ENCODE peak calls at places on chromosomes 13 and 19, in ten cellular contexts. O is tibial artery; H is epithelial cell of esophagus; I is NCI-H2171 treated with DMSO at 0.1 percent for 48 hours; E is A549; B is heart right ventricle; N is NCI-H1105; U is CD8-positive, alpha-beta memory T cell; J is cardiac fibroblast; M is left lung. G is an unnamed sample.

GRCh38 chr19:1295169-1296012 is 9.7 kb downstream of the EFNA2 start:
- DNase-seq in B (no peak), O (no peak), U (peak; percentile 30), J (no peak), E (no peak), I (no peak), N (no peak), M (no peak), H (no peak), G (no peak)

GRCh38 chr19:10237702-10238101 is 6.6 kb upstream of the S1PR2 start:
- DNase-seq in I (no peak), J (no peak), O (no peak), N (no peak), U (no peak), H (peak; percentile 79), E (no peak), B (no peak), M (no peak), G (no peak)

GRCh38 chr19:32570081-32570785 is 10.8 kb upstream of the PDCD5 start:
- DNase-seq in E (peak; percentile 70), N (peak; percentile 40), B (peak; percentile 34), M (no peak), I (peak; percentile 74), H (peak; percentile 63), U (peak; percentile 33), O (peak; percentile 35), J (peak; percentile 72), G (no peak)

GRCh38 chr19:55620410-55620809 is 4.0 kb downstream of the ZNF784 start:
- DNase-seq in N (no peak), J (no peak), E (no peak), B (no peak), M (no peak), H (no peak), O (no peak), U (no peak), I (no peak), G (no peak)

GRCh38 chr19:29401712-29402421 is 123.9 kb upstream of the VSTM2B start:
- DNase-seq in I (no peak), U (no peak), J (no peak), O (no peak), H (no peak), B (no peak), M (no peak), N (no peak), E (no peak), G (no peak)

GRCh38 chr13:33052446-33052845 is 36.2 kb downstream of the KL start:
- DNase-seq in O (no peak), U (no peak), B (no peak), E (no peak), H (no peak), M (no peak), I (no peak), N (no peak), J (no peak), G (no peak)

GRCh38 chr19:33214621-33215020 is 11.0 kb downstream of the SLC7A10 start:
- DNase-seq in J (peak; percentile 36), O (no peak), B (no peak), U (no peak), E (peak; percentile 66), H (peak; percentile 19), I (no peak), N (no peak), M (no peak), G (no peak)

GRCh38 chr19:50204811-50205675 is 1.6 kb downstream of the MYH14 start:
- DNase-seq in O (no peak), E (no peak), J (no peak), U (no peak), N (peak; percentile 94), B (peak; percentile 46), M (peak; percentile 83), H (peak; percentile 23), I (peak; percentile 88), G (no peak)

GRCh38 chr13:74202129-74202528 is 67.9 kb upstream of the KLF12 start:
- DNase-seq in U (no peak), N (no peak), M (no peak), O (no peak), I (no peak), J (no peak), B (no peak), E (no peak), H (no peak), G (no peak)

GRCh38 chr19:16371540-16371986 is 46.9 kb downstream of the KLF2 start:
- DNase-seq in I (no peak), B (peak; percentile 44), H (no peak), O (no peak), N (no peak), U (peak; percentile 86), E (no peak), M (peak; percentile 79), J (no peak), G (no peak)

GRCh38 chr13:24842533-24843278 is 78.7 kb downstream of the RNF17 start:
- DNase-seq in B (no peak), O (no peak), I (no peak), H (peak; percentile 67), U (no peak), E (no peak), M (peak; percentile 35), J (no peak), N (no peak), G (no peak)

GRCh38 chr19:40974633-40975037 is 16.4 kb upstream of the CYP2B6 start:
- DNase-seq in H (peak; percentile 78), O (peak; percentile 67), B (peak; percentile 54), N (peak; percentile 17), M (peak; percentile 66), J (peak; percentile 85), I (peak; percentile 50), E (peak; percentile 89), U (peak; percentile 71), G (no peak)